ENCODE peak calls at places on chromosomes 2 and 18, in five cellular contexts. C is AG09309; Y is ureter; Z is activated naive CD4-positive, alpha-beta T cell; I is GM13977. S is an unnamed sample.
A peak's percentile ranks its signal among the peaks of the same experiment; 100 is the strongest.

GRCh38 chr2:201175971-201176570 is 6.9 kb upstream of the CASP10 start:
- DNase-seq in Z (no peak), C (no peak), Y (no peak), I (no peak), S (no peak)

GRCh38 chr18:76416935-76417334 is 78.1 kb downstream of the ZNF516 start:
- DNase-seq in Y (no peak), C (peak; percentile 37), Z (no peak), I (no peak), S (no peak)

GRCh38 chr2:135124924-135125886 is 73.1 kb downstream of the RAB3GAP1 start:
- DNase-seq in Z (no peak), Y (no peak), C (peak; percentile 4), I (no peak), S (no peak)

GRCh38 chr2:216234106-216234505 is 125.0 kb downstream of the XRCC5 start:
- DNase-seq in Z (no peak), I (no peak), C (no peak), Y (no peak), S (no peak)

GRCh38 chr18:7757175-7757574 is 190.1 kb downstream of the PTPRM start:
- DNase-seq in Z (no peak), Y (no peak), C (no peak), I (no peak), S (no peak)

GRCh38 chr2:231382116-231382515 is 13.4 kb upstream of the B3GNT7 start:
- DNase-seq in C (no peak), Y (no peak), I (no peak), Z (no peak), S (no peak)

GRCh38 chr2:201797175-201797840 is 9.0 kb upstream of the CDK15 start:
- DNase-seq in Z (no peak), C (peak; percentile 86), I (no peak), Y (no peak), S (no peak)

GRCh38 chr18:267380-267687 is 513 bp downstream of the THOC1 start:
- DNase-seq in Z (no peak), Y (peak; percentile 44), C (no peak), I (no peak), S (no peak)

GRCh38 chr2:18413794-18414396 is 146.6 kb downstream of the RDH14 start:
- DNase-seq in C (peak; percentile 37), Y (no peak), I (no peak), Z (no peak), S (no peak)

GRCh38 chr2:7771781-7772180 is 854.6 kb downstream of the RNF144A start:
- DNase-seq in Y (no peak), C (no peak), I (no peak), Z (no peak), S (no peak)

GRCh38 chr2:201260302-201260800 is at the start of gene CASP8:
- DNase-seq in I (peak; percentile 37), C (no peak), Z (no peak), Y (peak; percentile 60), S (peak; percentile 49)

GRCh38 chr2:2507471-2507997 is 176.5 kb upstream of the MYT1L start:
- DNase-seq in I (no peak), Z (no peak), Y (no peak), C (no peak), S (no peak)

GRCh38 chr2:129713337-129713736 is 266.1 kb upstream of the RAB6C start:
- DNase-seq in I (no peak), Y (no peak), C (no peak), Z (no peak), S (no peak)

GRCh38 chr2:3424171-3424795 is 44.8 kb downstream of the TRAPPC12 start:
- DNase-seq in Z (no peak), Y (no peak), C (no peak), I (no peak), S (no peak)

GRCh38 chr2:72755647-72756423 is 70.0 kb downstream of the EXOC6B start:
- DNase-seq in Y (no peak), C (peak; percentile 51), I (no peak), Z (no peak), S (no peak)

GRCh38 chr2:8659735-8660492 is 21.9 kb upstream of the ID2 start:
- DNase-seq in Z (no peak), I (no peak), C (no peak), Y (no peak), S (no peak)

GRCh38 chr2:23350026-23350791 is 34.8 kb upstream of the KLHL29 start:
- DNase-seq in I (no peak), Z (no peak), Y (no peak), C (no peak), S (no peak)

GRCh38 chr18:9824474-9824832 is 61.3 kb upstream of the TXNDC2 start:
- DNase-seq in C (peak; percentile 68), Z (no peak), I (no peak), Y (peak; percentile 67), S (no peak)

S was measured in GM13976.